ENCODE peak calls at places on chromosomes 6 and 20, in ten cellular contexts. One of them, this sample, is unnamed.

GRCh38 chr20:34980543-34981213 is 25.0 kb downstream of the MYH7B start:
- DNase-seq in stimulated activated CD8-positive, alpha-beta memory T cell treated with anti-CD3 and anti-CD28 coated beads, Interleukin-15, amount 100 ng/mL, for 48 hours: no peak
- DNase-seq in DMS153: no peak
- DNase-seq in uterus: no peak
- DNase-seq in trophoblast cell: no peak
- DNase-seq in ovary: no peak
- DNase-seq in HEK293T: no peak
- DNase-seq in NCI-H774: peak; percentile 16
- DNase-seq in NCI-H524: peak; percentile 97
- DNase-seq in nephron progenitor cell: no peak
- DNase-seq in this sample: peak; percentile 84

GRCh38 chr6:163536770-163537169 is 122.3 kb downstream of the QKI start:
- DNase-seq in stimulated activated CD8-positive, alpha-beta memory T cell treated with anti-CD3 and anti-CD28 coated beads, Interleukin-15, amount 100 ng/mL, for 48 hours: no peak
- DNase-seq in DMS153: peak; percentile 5
- DNase-seq in uterus: no peak
- DNase-seq in trophoblast cell: no peak
- DNase-seq in ovary: no peak
- DNase-seq in HEK293T: no peak
- DNase-seq in NCI-H774: peak; percentile 11
- DNase-seq in NCI-H524: no peak
- DNase-seq in nephron progenitor cell: no peak
- DNase-seq in this sample: no peak

GRCh38 chr6:128513878-128514277 is 6.5 kb downstream of the PTPRK start:
- DNase-seq in stimulated activated CD8-positive, alpha-beta memory T cell treated with anti-CD3 and anti-CD28 coated beads, Interleukin-15, amount 100 ng/mL, for 48 hours: no peak
- DNase-seq in DMS153: no peak
- DNase-seq in uterus: no peak
- DNase-seq in trophoblast cell: no peak
- DNase-seq in ovary: no peak
- DNase-seq in HEK293T: no peak
- DNase-seq in NCI-H774: no peak
- DNase-seq in NCI-H524: peak; percentile 90
- DNase-seq in nephron progenitor cell: no peak
- DNase-seq in this sample: no peak

GRCh38 chr6:33781105-33781975 is 7.6 kb downstream of the LEMD2 start:
- DNase-seq in stimulated activated CD8-positive, alpha-beta memory T cell treated with anti-CD3 and anti-CD28 coated beads, Interleukin-15, amount 100 ng/mL, for 48 hours: no peak
- DNase-seq in DMS153: no peak
- DNase-seq in uterus: no peak
- DNase-seq in trophoblast cell: no peak
- DNase-seq in ovary: no peak
- DNase-seq in HEK293T: no peak
- DNase-seq in NCI-H774: no peak
- DNase-seq in NCI-H524: no peak
- DNase-seq in nephron progenitor cell: no peak
- DNase-seq in this sample: no peak

GRCh38 chr6:158707120-158707519 is 57.3 kb downstream of the SYTL3 start:
- DNase-seq in stimulated activated CD8-positive, alpha-beta memory T cell treated with anti-CD3 and anti-CD28 coated beads, Interleukin-15, amount 100 ng/mL, for 48 hours: no peak
- DNase-seq in DMS153: no peak
- DNase-seq in uterus: peak; percentile 41
- DNase-seq in trophoblast cell: peak; percentile 93
- DNase-seq in ovary: no peak
- DNase-seq in HEK293T: no peak
- DNase-seq in NCI-H774: no peak
- DNase-seq in NCI-H524: peak; percentile 20
- DNase-seq in nephron progenitor cell: no peak
- DNase-seq in this sample: no peak

GRCh38 chr6:30781697-30782424 is 37.5 kb upstream of the IER3 start:
- DNase-seq in stimulated activated CD8-positive, alpha-beta memory T cell treated with anti-CD3 and anti-CD28 coated beads, Interleukin-15, amount 100 ng/mL, for 48 hours: no peak
- DNase-seq in DMS153: peak; percentile 91
- DNase-seq in uterus: peak; percentile 98
- DNase-seq in trophoblast cell: peak; percentile 97
- DNase-seq in ovary: peak; percentile 99
- DNase-seq in HEK293T: peak; percentile 63
- DNase-seq in NCI-H774: peak; percentile 82
- DNase-seq in NCI-H524: peak; percentile 91
- DNase-seq in nephron progenitor cell: no peak
- DNase-seq in this sample: peak; percentile 70

GRCh38 chr20:2468581-2469407 is 1.8 kb downstream of the SNRPB start:
- DNase-seq in stimulated activated CD8-positive, alpha-beta memory T cell treated with anti-CD3 and anti-CD28 coated beads, Interleukin-15, amount 100 ng/mL, for 48 hours: no peak
- DNase-seq in DMS153: no peak
- DNase-seq in uterus: no peak
- DNase-seq in trophoblast cell: no peak
- DNase-seq in ovary: no peak
- DNase-seq in HEK293T: no peak
- DNase-seq in NCI-H774: no peak
- DNase-seq in NCI-H524: no peak
- DNase-seq in nephron progenitor cell: no peak
- DNase-seq in this sample: no peak

GRCh38 chr6:139313784-139314545 is 22.2 kb upstream of the TXLNB start:
- DNase-seq in stimulated activated CD8-positive, alpha-beta memory T cell treated with anti-CD3 and anti-CD28 coated beads, Interleukin-15, amount 100 ng/mL, for 48 hours: no peak
- DNase-seq in DMS153: no peak
- DNase-seq in uterus: no peak
- DNase-seq in trophoblast cell: peak; percentile 52
- DNase-seq in ovary: no peak
- DNase-seq in HEK293T: no peak
- DNase-seq in NCI-H774: no peak
- DNase-seq in NCI-H524: no peak
- DNase-seq in nephron progenitor cell: no peak
- DNase-seq in this sample: no peak

GRCh38 chr6:68273297-68273696 is 361.8 kb upstream of the ADGRB3 start:
- DNase-seq in stimulated activated CD8-positive, alpha-beta memory T cell treated with anti-CD3 and anti-CD28 coated beads, Interleukin-15, amount 100 ng/mL, for 48 hours: no peak
- DNase-seq in DMS153: no peak
- DNase-seq in uterus: no peak
- DNase-seq in trophoblast cell: no peak
- DNase-seq in ovary: no peak
- DNase-seq in HEK293T: no peak
- DNase-seq in NCI-H774: no peak
- DNase-seq in NCI-H524: no peak
- DNase-seq in nephron progenitor cell: no peak
- DNase-seq in this sample: no peak

GRCh38 chr20:38504368-38505090 is 31.9 kb downstream of the RALGAPB start:
- DNase-seq in stimulated activated CD8-positive, alpha-beta memory T cell treated with anti-CD3 and anti-CD28 coated beads, Interleukin-15, amount 100 ng/mL, for 48 hours: no peak
- DNase-seq in DMS153: no peak
- DNase-seq in uterus: no peak
- DNase-seq in trophoblast cell: no peak
- DNase-seq in ovary: no peak
- DNase-seq in HEK293T: no peak
- DNase-seq in NCI-H774: no peak
- DNase-seq in NCI-H524: no peak
- DNase-seq in nephron progenitor cell: no peak
- DNase-seq in this sample: no peak

GRCh38 chr20:14935285-14935684 is 597.9 kb upstream of the FLRT3 start:
- DNase-seq in stimulated activated CD8-positive, alpha-beta memory T cell treated with anti-CD3 and anti-CD28 coated beads, Interleukin-15, amount 100 ng/mL, for 48 hours: no peak
- DNase-seq in DMS153: no peak
- DNase-seq in uterus: no peak
- DNase-seq in trophoblast cell: peak; percentile 21
- DNase-seq in ovary: no peak
- DNase-seq in HEK293T: no peak
- DNase-seq in NCI-H774: no peak
- DNase-seq in NCI-H524: no peak
- DNase-seq in nephron progenitor cell: no peak
- DNase-seq in this sample: no peak

GRCh38 chr6:51467231-51467952 is 620.0 kb downstream of the PKHD1 start:
- DNase-seq in stimulated activated CD8-positive, alpha-beta memory T cell treated with anti-CD3 and anti-CD28 coated beads, Interleukin-15, amount 100 ng/mL, for 48 hours: no peak
- DNase-seq in DMS153: peak; percentile 66
- DNase-seq in uterus: no peak
- DNase-seq in trophoblast cell: no peak
- DNase-seq in ovary: no peak
- DNase-seq in HEK293T: no peak
- DNase-seq in NCI-H774: peak; percentile 76
- DNase-seq in NCI-H524: no peak
- DNase-seq in nephron progenitor cell: no peak
- DNase-seq in this sample: no peak